ENCODE peak calls at places on chromosomes 13 and 19, in seven cellular contexts. M, A, G, S, F, Y and E are unnamed samples.

GRCh38 chr19:6252066-6252465 is 27.7 kb downstream of the MLLT1 start:
- DNase-seq in M (no peak), A (no peak), G (no peak), S (peak; percentile 91), F (no peak), Y (no peak), E (no peak)

GRCh38 chr19:41297628-41298326 is 12.2 kb upstream of the CCDC97 start:
- DNase-seq in M (no peak), A (no peak), G (no peak), S (no peak), F (no peak), Y (peak; percentile 89), E (peak; percentile 72)

GRCh38 chr19:35868172-35868822 is at the start of gene APLP1:
- DNase-seq in M (no peak), A (peak; percentile 75), G (peak; percentile 86), S (peak; percentile 65), F (peak; percentile 58), Y (no peak), E (peak; percentile 90)

GRCh38 chr13:60135344-60135743 is 28.4 kb downstream of the DIAPH3 start:
- DNase-seq in M (no peak), A (no peak), G (no peak), S (no peak), F (no peak), Y (no peak), E (no peak)

GRCh38 chr19:35403116-35403760 is 32.4 kb downstream of the GPR42 start:
- DNase-seq in M (no peak), A (no peak), G (no peak), S (no peak), F (no peak), Y (no peak), E (no peak)

GRCh38 chr13:45718063-45718462 is 15.9 kb downstream of the CBY2 start:
- DNase-seq in M (no peak), A (no peak), G (no peak), S (no peak), F (peak; percentile 51), Y (peak; percentile 52), E (no peak)

GRCh38 chr13:79662882-79663281 is 181.9 kb downstream of the NDFIP2 start:
- DNase-seq in M (no peak), A (no peak), G (no peak), S (peak; percentile 52), F (peak; percentile 31), Y (no peak), E (no peak)

GRCh38 chr19:5184930-5185329 is 155.7 kb downstream of the PTPRS start:
- DNase-seq in M (no peak), A (no peak), G (no peak), S (no peak), F (no peak), Y (no peak), E (no peak)

GRCh38 chr13:64154514-64154913 is 2738.9 kb upstream of the PCDH20 start:
- DNase-seq in M (peak; percentile 1), A (no peak), G (no peak), S (no peak), F (peak; percentile 47), Y (no peak), E (no peak)

GRCh38 chr19:47130120-47130588 is 481 bp upstream of the SAE1 start:
- DNase-seq in M (no peak), A (no peak), G (no peak), S (no peak), F (no peak), Y (no peak), E (no peak)

GRCh38 chr13:41916173-41916954 is 44.5 kb downstream of the VWA8 start:
- DNase-seq in M (peak; percentile 87), A (no peak), G (no peak), S (peak; percentile 8), F (peak; percentile 88), Y (peak; percentile 35), E (no peak)

GRCh38 chr19:29495971-29496441 is 29.8 kb upstream of the VSTM2B start:
- DNase-seq in M (no peak), A (peak; percentile 4), G (no peak), S (no peak), F (no peak), Y (no peak), E (peak; percentile 31)

GRCh38 chr13:114112231-114112825 is 20.1 kb downstream of the RASA3 start:
- DNase-seq in M (no peak), A (peak; percentile 21), G (peak; percentile 66), S (no peak), F (no peak), Y (no peak), E (peak; percentile 54)

GRCh38 chr19:52896431-52897148 is 845 bp downstream of the ZNF320 start:
- DNase-seq in M (no peak), A (no peak), G (no peak), S (peak; percentile 14), F (peak; percentile 41), Y (peak; percentile 6), E (no peak)